ENCODE peak calls at places on chromosome 4, in five cellular contexts. H is activated T-helper 1 cell treated with Interleukin-2 at 50 U/mL for 16 hours; F is activated CD4-positive, alpha-beta T cell treated with anti-CD3 and anti-CD28 coated beads, Interleukin-2, amount 10 ng/mL, durations not matched to agents 7 days and 5 days; Y is Caco-2; S is endothelial cell. B is an unnamed sample.

GRCh38 chr4:139720806-139721205 is 55.2 kb downstream of the MGST2 start:
- DNase-seq in H (no peak), F (no peak), Y (no peak), S (no peak), B (no peak)

GRCh38 chr4:36243355-36244256 is 708 bp downstream of the ARAP2 start:
- DNase-seq in H (peak), F (peak), Y (peak), S (peak), B (peak)

GRCh38 chr4:40500781-40501180 is 128.9 kb downstream of the RBM47 start:
- DNase-seq in H (no peak), F (no peak), Y (no peak), S (no peak), B (no peak)

GRCh38 chr4:186606593-186606992 is 51.2 kb upstream of the MTNR1A start:
- DNase-seq in H (no peak), F (no peak), Y (no peak), S (no peak), B (no peak)

GRCh38 chr4:15893967-15894366 is 44.6 kb downstream of the FGFBP1 start:
- DNase-seq in H (no peak), F (no peak), Y (no peak), S (no peak), B (no peak)

GRCh38 chr4:16858275-16858752 is 40.1 kb downstream of the LDB2 start:
- DNase-seq in H (no peak), F (no peak), Y (no peak), S (peak), B (no peak)

GRCh38 chr4:1885414-1885813 is 14.2 kb downstream of the NSD2 start:
- DNase-seq in H (no peak), F (no peak), Y (no peak), S (no peak), B (no peak)

GRCh38 chr4:188370781-188371180 is 231.5 kb downstream of the TRIML1 start:
- DNase-seq in H (no peak), F (no peak), Y (no peak), S (no peak), B (no peak)

GRCh38 chr4:73803213-73803612 is 33.3 kb upstream of the CXCL6 start:
- DNase-seq in H (no peak), F (no peak), Y (no peak), S (no peak), B (no peak)

GRCh38 chr4:122776916-122777315 is 44.4 kb downstream of the BBS12 start:
- DNase-seq in H (no peak), F (no peak), Y (no peak), S (no peak), B (no peak)

GRCh38 chr4:161554372-161554990 is 609.3 kb downstream of the FSTL5 start:
- DNase-seq in H (no peak), F (no peak), Y (no peak), S (no peak), B (no peak)

GRCh38 chr4:76895619-76896018 is 2.3 kb downstream of the SOWAHB start:
- DNase-seq in H (no peak), F (no peak), Y (no peak), S (no peak), B (no peak)

GRCh38 chr4:47466061-47466785 is 2.7 kb upstream of the COMMD8 start:
- DNase-seq in H (no peak), F (no peak), Y (no peak), S (no peak), B (no peak)